ENCODE peak calls at places on chromosomes 3 and 15, in nine cellular contexts. C is left ventricle myocardium inferior, Y is RWPE1, U is hepatocyte, D is heart left ventricle, I is brain microvascular endothelial cell, F is uterus, X is mammary epithelial cell, N is neural progenitor cell. S is an unnamed sample.
A peak's percentile ranks its signal among the peaks of the same experiment; 100 is the strongest.

GRCh38 chr3:112303811-112304325 is 9.9 kb upstream of the SLC9C1 start:
- DNase-seq in Y (no peak), I (peak; percentile 20), N (peak; percentile 43), D (no peak), U (peak; percentile 33), F (no peak), X (no peak), C (no peak), S (no peak)

GRCh38 chr15:78709263-78709882 is 68.4 kb upstream of the CHRNB4 start:
- DNase-seq in U (peak; percentile 81), C (peak; percentile 62), D (peak; percentile 60), I (peak; percentile 19), N (peak; percentile 85), X (peak; percentile 33), Y (peak; percentile 78), F (peak; percentile 56), S (peak; percentile 83)

GRCh38 chr3:150036780-150037179 is 66.1 kb upstream of the PFN2 start:
- DNase-seq in N (no peak), I (no peak), X (no peak), Y (no peak), C (no peak), F (no peak), U (no peak), D (no peak), S (no peak)

GRCh38 chr15:41928637-41929620 is 35.1 kb upstream of the SPTBN5 start:
- DNase-seq in C (peak; percentile 63), X (no peak), I (no peak), Y (no peak), F (no peak), D (peak; percentile 81), U (no peak), N (peak; percentile 30), S (no peak)

GRCh38 chr3:522888-523287 is 326.3 kb downstream of the CHL1 start:
- DNase-seq in C (no peak), X (no peak), D (no peak), Y (no peak), F (no peak), N (no peak), I (no peak), U (no peak), S (no peak)

GRCh38 chr15:45943255-45943654 is 308.4 kb downstream of the SQOR start:
- DNase-seq in N (peak; percentile 32), I (no peak), Y (no peak), D (no peak), C (no peak), X (no peak), U (peak; percentile 32), F (no peak), S (no peak)

GRCh38 chr3:98903705-98904481 is 2.4 kb upstream of the DCBLD2 start:
- DNase-seq in N (no peak), I (no peak), X (no peak), D (no peak), U (no peak), C (no peak), F (no peak), Y (no peak), S (no peak)

GRCh38 chr3:50504681-50505080 is 1.2 kb upstream of the CACNA2D2 start:
- DNase-seq in X (no peak), D (no peak), C (no peak), Y (no peak), U (no peak), I (no peak), N (no peak), F (no peak), S (no peak)

GRCh38 chr15:98876461-98877369 is 130.9 kb downstream of the PGPEP1L start:
- DNase-seq in N (no peak), C (no peak), X (no peak), F (no peak), Y (no peak), D (no peak), I (no peak), U (no peak), S (no peak)

GRCh38 chr3:69411331-69411730 is 25.4 kb upstream of the FRMD4B start:
- DNase-seq in X (peak; percentile 93), Y (peak; percentile 75), U (no peak), C (no peak), N (no peak), F (no peak), I (peak; percentile 54), D (no peak), S (no peak)

GRCh38 chr3:129439381-129439816 is 349 bp downstream of the MBD4 start:
- DNase-seq in C (peak; percentile 36), Y (peak; percentile 73), D (peak; percentile 19), F (peak; percentile 58), I (no peak), U (peak; percentile 65), N (peak; percentile 63), X (peak; percentile 30), S (peak; percentile 23)

GRCh38 chr3:113275876-113276580 is 64.7 kb downstream of the BOC start:
- DNase-seq in Y (peak; percentile 16), D (no peak), X (peak; percentile 70), F (peak; percentile 48), N (peak; percentile 93), U (no peak), C (peak; percentile 44), I (peak; percentile 53), S (peak; percentile 36)

GRCh38 chr3:96813820-96814580 is 394 bp upstream of the EPHA6 start:
- DNase-seq in N (peak; percentile 77), U (peak; percentile 85), X (peak; percentile 37), I (peak; percentile 4), D (peak; percentile 24), C (peak; percentile 37), Y (peak; percentile 33), F (no peak), S (peak; percentile 56)

DNA sequence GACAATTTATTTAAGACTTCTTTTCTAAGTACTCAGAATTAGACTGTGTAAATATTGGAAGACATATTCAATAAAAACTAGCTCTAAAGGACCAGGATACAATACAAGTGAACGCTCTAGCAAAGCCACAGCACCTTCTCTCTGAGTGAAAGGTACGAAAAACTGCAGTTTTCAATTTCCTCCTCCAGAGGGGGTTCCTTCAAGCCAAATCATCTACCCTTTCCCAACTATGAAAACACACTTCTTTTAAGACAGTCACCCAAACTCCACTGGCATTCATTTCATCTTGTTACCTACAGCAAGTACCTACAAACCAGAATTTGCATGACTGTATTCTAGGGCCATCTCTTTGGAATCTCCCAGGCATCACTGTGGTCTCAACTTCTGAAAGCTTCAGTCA is 165.8 kb downstream of the ERC2 start:
- DNase-seq in X (no peak), D (no peak), U (no peak), C (no peak), F (no peak), Y (no peak), I (no peak), N (peak; percentile 33), S (no peak)
- TF ChIP-seq CTCF in X (peak; percentile 37), D (no peak), U (peak; percentile 14), C (no peak), F (no peak), Y (no peak), I (peak; percentile 51), N (peak; percentile 53), S (peak; percentile 38)

DNA sequence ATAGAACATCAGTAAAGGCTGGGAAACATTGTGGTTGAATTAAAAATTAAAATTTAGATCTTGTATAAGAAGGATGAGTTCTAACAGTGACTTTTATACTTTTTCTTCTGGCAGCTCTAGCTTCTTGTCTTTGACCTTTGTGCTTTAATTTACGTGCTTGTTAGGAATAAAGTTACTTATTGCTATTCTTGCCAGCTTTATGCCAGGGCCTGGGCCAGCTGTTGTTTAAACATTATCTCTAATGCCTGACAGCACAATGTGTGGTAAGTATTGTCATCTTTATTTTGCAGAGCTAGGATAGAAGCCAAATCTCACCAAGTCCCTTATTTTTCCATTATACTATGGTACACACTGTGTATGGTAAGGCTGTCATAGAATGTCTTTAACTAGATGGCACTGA is 766.7 kb upstream of the GOLIM4 start:
- DNase-seq in N (no peak), U (no peak), D (no peak), I (no peak), C (no peak), X (no peak), F (no peak), Y (no peak), S (no peak)
- H3K27ac ChIP-seq in N (no peak overlapping the region), U (no peak overlapping the region), D (no peak overlapping the region), I (no peak overlapping the region), C (no peak overlapping the region), X (no peak overlapping the region), F (no peak overlapping the region), Y (no peak overlapping the region), S (no peak overlapping the region)

DNA sequence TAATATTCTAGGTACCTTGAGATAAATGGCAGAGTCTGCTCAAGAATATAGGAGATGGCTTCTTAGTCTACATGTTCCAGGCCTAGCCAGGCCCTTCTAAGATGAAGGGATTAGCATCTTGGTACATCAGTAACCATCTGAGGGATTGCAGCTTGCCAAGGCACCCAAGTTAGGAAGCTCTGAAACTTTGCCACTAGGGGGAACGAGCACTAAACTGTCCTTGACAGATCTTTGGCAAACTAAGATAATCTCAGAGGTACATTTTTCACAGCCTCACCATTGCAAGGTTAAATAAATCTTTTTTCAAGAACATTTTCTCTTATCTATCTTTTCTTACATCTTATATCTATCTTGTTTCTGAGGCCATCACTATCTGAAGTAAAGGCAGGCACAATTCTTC is 351.2 kb downstream of the RAP2B start:
- DNase-seq in N (peak; percentile 41), F (no peak), I (peak; percentile 7), X (peak; percentile 20), C (no peak), Y (peak; percentile 1), U (peak; percentile 6), D (no peak), S (peak; percentile 16)
- TF ChIP-seq CTCF in N (peak; percentile 51), F (no peak), I (peak; percentile 59), X (peak; percentile 46), C (peak; percentile 12), Y (peak; percentile 17), U (peak; percentile 10), D (no peak), S (peak; percentile 35)

DNA sequence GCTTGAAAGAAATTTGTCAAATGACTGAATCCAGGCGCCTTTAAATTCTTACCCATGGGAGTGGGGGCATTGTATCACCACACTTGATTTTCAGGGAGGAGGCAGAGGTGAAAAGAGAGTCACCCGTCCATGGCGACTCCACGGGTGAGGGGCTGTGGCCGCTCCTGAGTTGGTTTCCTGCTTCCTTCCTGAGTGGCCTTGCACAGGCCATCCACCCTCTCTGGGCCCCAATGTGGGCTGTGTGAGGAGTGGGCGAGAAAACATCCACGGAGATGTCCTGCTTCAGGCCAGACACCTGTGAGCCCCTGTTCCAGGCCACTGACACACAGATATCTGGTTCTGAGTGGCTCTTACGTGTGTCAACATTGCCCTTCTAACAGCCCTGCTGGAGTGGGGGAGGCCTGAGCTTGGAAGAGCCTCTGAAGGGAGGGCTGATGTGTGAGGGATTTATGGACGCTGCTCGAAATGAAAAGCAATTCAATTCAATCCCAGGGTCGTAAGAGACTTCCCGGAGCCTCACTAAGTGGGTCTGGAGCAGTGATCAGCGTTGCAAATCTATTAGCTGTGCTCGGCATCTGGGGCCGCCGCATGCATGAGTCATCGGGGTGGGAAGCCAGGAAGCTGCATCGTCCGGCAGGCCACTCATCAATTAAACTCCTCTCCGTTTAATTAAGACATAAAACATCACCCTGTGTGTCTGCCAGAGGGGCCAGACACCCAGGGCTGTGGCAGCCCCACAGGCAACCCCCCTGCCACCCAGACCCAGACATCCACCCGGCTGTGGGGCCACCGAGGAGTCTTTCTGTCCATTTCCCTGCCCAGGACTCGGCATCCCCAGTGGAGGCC is 20.0 kb upstream of the PRR23E start:
- DNase-seq in N (no peak), D (no peak), I (peak; percentile 47), Y (peak; percentile 62), F (no peak), U (peak; percentile 52), X (no peak), C (no peak), S (peak; percentile 88)
- H3K27ac ChIP-seq in N (no peak overlapping the region), D (no peak overlapping the region), I (no peak overlapping the region), Y (no peak overlapping the region), F (no peak overlapping the region), U (no peak overlapping the region), X (no peak overlapping the region), C (no peak overlapping the region), S (peak overlapping the region; percentile 83)

S was measured in WERI-Rb-1.